ENCODE peak calls at places on chromosomes 16 and 17, in nine cellular contexts. I is stomach, B is fibroblast of lung, P is kidney, S is breast epithelium, T is cardiac muscle cell, J is heart left ventricle, W is heart right ventricle, X is adrenal gland. Q is an unnamed sample. For H3K4me1, the result is how much of the 10 kb centered on the place peaks cover.

GRCh38 chr17:40017422-40018080 is 2.3 kb downstream of the CSF3 start:
- DNase-seq in I (no peak), B (no peak), P (no peak), S (no peak), T (no peak), J (peak), W (no peak), X (no peak), Q (no peak)

GRCh38 chr16:30740364-30741251 is 7.6 kb upstream of the PHKG2 start:
- DNase-seq in I (peak), B (peak), P (peak), S (peak), T (no peak), J (peak), W (peak), X (peak), Q (peak)

GRCh38 chr17:1137465-1137894 is 42.3 kb downstream of the ABR start:
- DNase-seq in I (no peak), B (peak), P (no peak), S (no peak), T (no peak), J (no peak), W (peak), X (no peak), Q (peak)

GRCh38 chr16:4517812-4518211 is 20.8 kb downstream of the CDIP1 start:
- DNase-seq in I (no peak), B (peak), P (no peak), S (no peak), T (peak), J (no peak), W (no peak), X (no peak), Q (no peak)

GRCh38 chr16:52035406-52035805 is 511.5 kb downstream of the TOX3 start:
- DNase-seq in I (no peak), B (no peak), P (no peak), S (no peak), T (no peak), J (no peak), W (no peak), X (no peak), Q (no peak)

GRCh38 chr16:57657228-57657627 is 10.9 kb upstream of the ADGRG3 start:
- DNase-seq in I (no peak), B (no peak), P (peak), S (no peak), T (no peak), J (no peak), W (no peak), X (no peak), Q (no peak)

GRCh38 chr16:4323845-4324478 is 8.1 kb downstream of the GLIS2 start:
- DNase-seq in I (peak), B (peak), P (peak), S (no peak), T (peak), J (peak), W (peak), X (peak), Q (no peak)

GRCh38 chr17:21058098-21058893 is 15.5 kb upstream of the USP22 start:
- DNase-seq in I (no peak), B (peak), P (no peak), S (no peak), T (no peak), J (no peak), W (no peak), X (no peak), Q (no peak)

GRCh38 chr16:85928411-85928820 is 29.5 kb downstream of the IRF8 start:
- DNase-seq in I (no peak), B (no peak), P (peak), S (no peak), T (no peak), J (no peak), W (no peak), X (no peak), Q (no peak)

GRCh38 chr17:49522329-49522890 is 27.3 kb downstream of the NGFR start:
- DNase-seq in I (no peak), B (no peak), P (no peak), S (peak), T (no peak), J (no peak), W (no peak), X (no peak), Q (no peak)

GRCh38 chr17:78001182-78001581 is 42.7 kb downstream of the TNRC6C start:
- DNase-seq in I (no peak), B (peak), P (no peak), S (no peak), T (peak), J (no peak), W (no peak), X (no peak), Q (no peak)

GRCh38 chr16:2842340-2843000 is 12.4 kb downstream of the ZG16B start:
- DNase-seq in I (peak), B (peak), P (peak), S (no peak), T (peak), J (peak), W (peak), X (peak), Q (peak)

GRCh38 chr17:41082565-41083136 is 1.3 kb upstream of the KRTAP4-7 start:
- DNase-seq in I (no peak), B (peak), P (no peak), S (no peak), T (no peak), J (no peak), W (no peak), X (no peak), Q (no peak)

GRCh38 chr17:60231234-60231633 is 81.5 kb downstream of the CA4 start:
- DNase-seq in I (no peak), B (peak), P (no peak), S (no peak), T (peak), J (no peak), W (no peak), X (no peak), Q (no peak)

GRCh38 chr16:53809088-53809951 is 105.4 kb downstream of the FTO start:
- DNase-seq in I (no peak), B (peak), P (no peak), S (no peak), T (no peak), J (no peak), W (no peak), X (no peak), Q (no peak)

GRCh38 chr16:88959022-88959421 is 18.0 kb downstream of the CBFA2T3 start:
- DNase-seq in I (no peak), B (no peak), P (no peak), S (no peak), T (no peak), J (no peak), W (no peak), X (no peak), Q (peak)

GRCh38 chr17:58899191-58899590 is 143.5 kb downstream of the PPM1E start:
- DNase-seq in I (no peak), B (no peak), P (no peak), S (no peak), T (no peak), J (no peak), W (no peak), X (no peak), Q (no peak)

GRCh38 chr16:53132406-53132805 is 77.6 kb downstream of the CHD9 start:
- DNase-seq in I (no peak), B (no peak), P (no peak), S (no peak), T (no peak), J (no peak), W (no peak), X (no peak), Q (no peak)

GRCh38 chr17:27939489-27940465 is 46.6 kb upstream of the LYRM9 start:
- DNase-seq in I (no peak), B (no peak), P (no peak), S (no peak), T (no peak), J (no peak), W (no peak), X (no peak), Q (no peak)

GRCh38 chr17:6166492-6167179 is 96.5 kb downstream of the WSCD1 start:
- DNase-seq in I (no peak), B (no peak), P (no peak), S (no peak), T (no peak), J (no peak), W (no peak), X (no peak), Q (no peak)

GRCh38 chr17:4986403-4986802 is 1.1 kb downstream of the CAMTA2 start:
- DNase-seq in I (no peak), B (no peak), P (peak), S (no peak), T (no peak), J (peak), W (no peak), X (no peak), Q (peak)

GRCh38 chr16:70396209-70396904 is 42.5 kb downstream of the ST3GAL2 start:
- DNase-seq in I (no peak), B (no peak), P (no peak), S (no peak), T (peak), J (no peak), W (no peak), X (peak), Q (peak)

GRCh38 chr17:46182961-46183360 is 10.3 kb downstream of the KANSL1 start:
- DNase-seq in I (no peak), B (no peak), P (no peak), S (no peak), T (no peak), J (no peak), W (no peak), X (no peak), Q (no peak)
- H3K4me1 ChIP-seq in I (half or more), B (under half), P (under half), S (under half), T (half or more), J (under half), W (half or more), X (half or more), Q (under half)

GRCh38 chr17:31003225-31003866 is 32.5 kb downstream of the RNF135 start:
- DNase-seq in I (no peak), B (no peak), P (no peak), S (no peak), T (no peak), J (no peak), W (no peak), X (no peak), Q (no peak)

GRCh38 chr17:31004160-31004559 is 33.3 kb downstream of the RNF135 start:
- DNase-seq in I (no peak), B (no peak), P (no peak), S (no peak), T (no peak), J (no peak), W (no peak), X (no peak), Q (no peak)

GRCh38 chr17:31007695-31008373 is 37.0 kb downstream of the RNF135 start:
- DNase-seq in I (no peak), B (no peak), P (no peak), S (no peak), T (no peak), J (no peak), W (no peak), X (no peak), Q (no peak)

GRCh38 chr17:31013844-31014243 is 43.0 kb downstream of the RNF135 start:
- DNase-seq in I (no peak), B (no peak), P (no peak), S (no peak), T (no peak), J (no peak), W (no peak), X (no peak), Q (no peak)

GRCh38 chr17:31008374-31009035 is 37.7 kb downstream of the RNF135 start:
- DNase-seq in I (peak), B (peak), P (peak), S (peak), T (peak), J (peak), W (peak), X (peak), Q (peak)
- TF ChIP-seq CTCF in I (no peak), B (no peak), P (no peak), S (no peak), T (no peak), J (no peak), W (no peak), X (no peak), Q (no peak)

GRCh38 chr16:18796377-18796776 is 5.0 kb downstream of the ARL6IP1 start:
- DNase-seq in I (no peak), B (no peak), P (no peak), S (no peak), T (no peak), J (no peak), W (no peak), X (no peak), Q (no peak)

GRCh38 chr16:18800674-18801196 is 614 bp downstream of the ARL6IP1 start:
- DNase-seq in I (no peak), B (peak), P (no peak), S (no peak), T (no peak), J (no peak), W (no peak), X (peak), Q (no peak)

GRCh38 chr16:18797746-18798145 is 3.6 kb downstream of the ARL6IP1 start:
- DNase-seq in I (no peak), B (no peak), P (no peak), S (no peak), T (no peak), J (no peak), W (no peak), X (no peak), Q (no peak)

GRCh38 chr16:18801197-18801972 is at the start of gene ARL6IP1:
- DNase-seq in I (peak), B (peak), P (peak), S (peak), T (peak), J (peak), W (peak), X (peak), Q (peak)

DNA sequence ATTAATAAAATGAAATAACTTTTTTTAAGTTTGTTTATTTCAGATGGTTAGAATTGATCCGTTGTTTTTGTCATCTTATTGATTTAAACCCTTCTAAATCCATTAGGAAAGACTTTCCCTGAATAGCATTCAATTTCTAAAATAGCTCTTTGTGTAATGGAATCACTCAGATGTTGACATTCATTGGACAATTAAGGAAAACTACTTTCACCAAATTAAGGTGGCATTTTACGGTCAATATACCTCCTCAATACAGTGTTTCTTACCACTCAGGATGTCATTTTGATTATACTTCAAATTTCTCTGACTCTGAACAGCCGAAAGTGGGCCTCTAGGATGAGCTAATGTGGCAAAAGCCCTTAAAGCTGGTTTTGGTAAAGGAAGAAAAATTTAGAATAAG is 1.8 kb downstream of the ARL6IP1 start:
- DNase-seq in I (no peak), B (no peak), P (no peak), S (no peak), T (no peak), J (no peak), W (no peak), X (no peak), Q (no peak)
- H3K4me3 ChIP-seq in I (peak), B (peak), P (no peak), S (peak), T (peak), J (peak), W (no peak), X (peak), Q (no peak)

DNA sequence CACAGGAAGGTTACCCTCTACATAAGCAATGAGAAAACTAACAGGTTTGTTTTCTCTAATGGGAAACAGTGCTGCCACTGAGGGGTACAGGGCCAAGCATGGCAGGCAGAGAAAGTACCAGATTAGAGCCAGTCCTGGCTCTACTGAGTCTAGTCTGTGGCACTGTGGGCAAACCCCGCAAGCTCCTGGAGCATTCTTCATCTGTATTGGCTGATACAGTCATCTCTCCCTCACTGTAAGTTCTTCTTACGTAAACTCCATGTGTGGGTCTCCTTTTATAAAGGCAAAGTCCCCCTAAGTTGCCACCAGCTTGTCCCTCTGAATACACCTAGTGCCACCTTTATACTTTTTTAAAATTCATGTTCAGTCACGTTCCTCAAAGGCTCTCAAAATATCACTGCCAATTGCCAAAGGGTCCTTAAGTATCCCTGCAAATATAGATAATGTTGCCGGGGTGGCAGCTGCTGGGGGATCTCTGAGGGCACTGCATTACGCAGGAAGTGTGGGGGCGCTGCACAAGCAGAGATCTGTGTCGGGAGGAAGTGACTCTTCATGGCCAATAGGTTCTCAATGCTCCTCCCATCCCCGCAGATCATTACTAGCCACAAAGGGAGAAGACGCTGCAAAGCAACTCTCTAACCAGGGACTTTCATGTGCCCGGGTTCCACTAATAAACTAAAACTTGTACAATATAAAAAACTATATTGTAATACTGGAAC is 18.8 kb downstream of the XPO6 start:
- DNase-seq in I (peak), B (no peak), P (no peak), S (no peak), T (no peak), J (no peak), W (no peak), X (no peak), Q (peak)
- H3K4me1 ChIP-seq in I (under half), B (under half), P (under half), S (under half), T (under half), J (under half), W (under half), X (under half), Q (under half)

DNA sequence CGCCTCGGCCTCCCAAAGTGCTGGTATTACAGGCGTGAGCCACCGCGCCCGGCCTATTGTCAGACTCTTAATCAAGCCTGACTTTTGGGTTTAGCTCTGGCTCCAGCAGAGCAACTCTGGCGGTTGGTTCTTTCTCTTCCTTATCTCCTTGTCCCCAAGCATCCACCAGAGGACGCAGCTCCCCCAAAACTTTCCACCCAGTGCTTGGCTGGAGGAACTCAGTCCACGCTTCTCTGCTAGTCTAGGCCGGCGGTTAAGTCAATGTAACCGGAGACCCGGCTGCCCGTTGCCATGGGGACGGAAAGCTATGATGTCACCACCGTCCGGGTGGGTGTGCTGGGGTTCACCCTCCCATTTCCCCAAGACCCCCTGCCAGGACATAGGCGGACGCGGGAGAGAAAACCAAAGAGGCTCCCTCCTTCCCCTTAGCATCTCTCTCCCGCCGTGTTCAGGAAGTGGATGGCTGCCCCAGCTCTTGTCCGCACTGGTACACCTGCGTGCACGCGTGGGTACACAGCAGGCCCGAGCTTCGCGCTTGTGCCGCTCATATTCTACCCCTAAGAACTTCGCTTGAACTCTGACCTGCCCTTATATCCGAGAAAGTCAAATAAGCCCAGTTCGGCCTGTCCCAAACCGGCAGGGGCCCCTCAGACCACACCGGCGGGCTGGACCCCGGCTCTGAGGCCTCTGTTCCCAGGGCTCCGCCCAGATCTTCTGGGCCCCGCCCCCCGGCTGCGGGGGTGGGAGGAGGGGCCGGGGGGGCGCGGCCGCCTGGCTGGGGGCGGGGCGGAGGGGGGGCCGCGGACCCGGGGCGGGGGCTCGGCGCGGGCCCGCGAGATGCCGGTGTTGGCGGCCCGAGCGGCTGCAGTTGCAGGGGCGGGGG is at the start of gene RND2:
- DNase-seq in I (peak), B (peak), P (peak), S (peak), T (peak), J (peak), W (peak), X (peak), Q (peak)
- TF ChIP-seq CTCF in I (peak), B (peak), P (peak), S (peak), T (peak), J (peak), W (peak), X (peak), Q (peak)

GRCh38 chr17:56978441-56979090 is 635 bp downstream of the SCPEP1 start:
- DNase-seq in I (no peak), B (no peak), P (no peak), S (no peak), T (no peak), J (no peak), W (no peak), X (no peak), Q (no peak)
- H3K4me3 ChIP-seq in I (peak), B (peak), P (peak), S (peak), T (peak), J (peak), W (peak), X (peak), Q (no peak)

GRCh38 chr16:68658974-68659360 is 13.9 kb downstream of the CDH3 start:
- DNase-seq in I (no peak), B (no peak), P (no peak), S (no peak), T (no peak), J (no peak), W (no peak), X (no peak), Q (no peak)

GRCh38 chr16:68665501-68665900 is 20.4 kb downstream of the CDH3 start:
- DNase-seq in I (no peak), B (peak), P (no peak), S (no peak), T (no peak), J (no peak), W (no peak), X (no peak), Q (no peak)

GRCh38 chr16:68668266-68668665 is 23.2 kb downstream of the CDH3 start:
- DNase-seq in I (no peak), B (no peak), P (no peak), S (no peak), T (no peak), J (no peak), W (no peak), X (no peak), Q (no peak)

GRCh38 chr16:68662035-68662434 is 16.9 kb downstream of the CDH3 start:
- DNase-seq in I (no peak), B (no peak), P (no peak), S (no peak), T (no peak), J (no peak), W (no peak), X (no peak), Q (no peak)

DNA sequence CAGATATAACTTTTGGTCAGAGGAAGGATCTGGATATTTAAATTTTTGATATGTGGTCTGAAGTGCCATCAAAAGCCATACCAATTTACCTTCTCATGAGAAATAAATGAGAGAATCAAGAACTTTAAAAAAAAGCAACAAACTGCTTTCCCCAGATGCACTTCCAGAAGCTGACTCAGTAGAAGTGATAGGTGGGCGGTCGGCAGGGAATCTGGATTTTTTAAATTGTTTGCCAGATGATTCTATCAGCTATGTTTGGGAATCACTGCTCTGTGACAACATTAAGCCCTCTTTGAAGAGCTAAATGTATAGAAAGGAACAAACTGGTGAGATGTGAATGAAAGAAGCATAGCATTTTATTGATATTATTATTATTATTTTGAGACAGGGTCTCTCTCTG is 19.2 kb downstream of the CDH3 start:
- DNase-seq in I (no peak), B (peak), P (no peak), S (no peak), T (no peak), J (no peak), W (no peak), X (no peak), Q (no peak)
- H3K4me1 ChIP-seq in I (under half), B (under half), P (under half), S (under half), T (under half), J (under half), W (under half), X (under half), Q (under half)